ENCODE peak calls at places on chromosomes 3 and 15, in ten cellular contexts. G is activated T-cell treated with anti-CD3 and anti-CD28 coated beads, Interleukin-2, amount 50 U/mL, for 72 hours; L is astrocyte of the spinal cord; X is NCI-H1694 treated with DMSO at 0.1 percent for 48 hours; Q is NCI-H2029; W is KBM-7; Z is H7; F is SK-MEL-5; N is Ammon's horn; P is posterior vena cava. K is an unnamed sample.

GRCh38 chr3:177835008-177835407 is 637.7 kb upstream of the TBL1XR1 start:
- DNase-seq in X (no peak), W (peak; percentile 91), Z (no peak), N (no peak), F (peak; percentile 43), L (peak; percentile 98), G (no peak), P (no peak), Q (no peak), K (no peak)

GRCh38 chr3:99503350-99503749 is 135.0 kb upstream of the COL8A1 start:
- DNase-seq in P (no peak), F (no peak), Z (no peak), L (no peak), N (no peak), X (no peak), W (no peak), Q (no peak), G (no peak), K (no peak)

GRCh38 chr3:39193391-39193790 is 996 bp upstream of the XIRP1 start:
- DNase-seq in L (no peak), N (no peak), Z (no peak), P (no peak), F (no peak), X (no peak), Q (no peak), W (no peak), G (no peak), K (no peak)

GRCh38 chr3:10145685-10146084 is 4.1 kb downstream of the VHL start:
- DNase-seq in Q (no peak), N (no peak), L (no peak), G (no peak), W (peak; percentile 49), Z (no peak), F (no peak), P (no peak), X (no peak), K (no peak)

GRCh38 chr3:190076138-190076537 is 44.6 kb downstream of the P3H2 start:
- DNase-seq in P (no peak), W (no peak), G (no peak), F (no peak), Z (no peak), L (no peak), N (no peak), X (no peak), Q (no peak), K (no peak)

GRCh38 chr15:90401499-90401898 is 13.5 kb downstream of the IQGAP1 start:
- DNase-seq in G (no peak), W (no peak), X (no peak), P (no peak), N (no peak), L (no peak), Z (no peak), Q (no peak), F (no peak), K (no peak)

GRCh38 chr15:60390931-60391501 is 6.8 kb downstream of the ANXA2 start:
- DNase-seq in F (peak; percentile 90), W (no peak), X (no peak), Z (no peak), G (no peak), N (no peak), L (peak; percentile 88), P (no peak), Q (no peak), K (peak; percentile 74)

GRCh38 chr15:81038975-81039607 is 38.4 kb downstream of the TLNRD1 start:
- DNase-seq in F (no peak), Z (no peak), X (no peak), G (no peak), L (no peak), N (no peak), P (no peak), Q (no peak), W (peak; percentile 18), K (peak; percentile 59)

GRCh38 chr3:53303549-53303948 is 43.8 kb downstream of the DCP1A start:
- DNase-seq in X (no peak), Q (no peak), F (no peak), W (no peak), G (no peak), P (no peak), N (no peak), L (no peak), Z (no peak), K (no peak)

GRCh38 chr3:90044417-90044816 is 937.0 kb downstream of the EPHA3 start:
- DNase-seq in G (no peak), P (no peak), N (no peak), Q (no peak), W (no peak), L (no peak), Z (no peak), F (no peak), X (no peak), K (no peak)

GRCh38 chr3:2802429-2802828 is 307.7 kb downstream of the IL5RA start:
- DNase-seq in Z (no peak), P (no peak), W (no peak), G (no peak), F (no peak), Q (no peak), N (no peak), L (no peak), X (no peak), K (no peak)

GRCh38 chr3:53900666-53901331 is 9.1 kb upstream of the SELENOK start:
- DNase-seq in Q (no peak), N (no peak), W (no peak), P (no peak), F (no peak), G (no peak), L (no peak), X (no peak), Z (no peak), K (no peak)

GRCh38 chr15:28984421-28985375 is 98.9 kb downstream of the APBA2 start:
- DNase-seq in G (peak; percentile 10), X (no peak), Q (peak; percentile 46), L (peak; percentile 68), W (no peak), F (peak; percentile 10), P (peak; percentile 58), Z (no peak), N (peak; percentile 97), K (no peak)

GRCh38 chr3:76842232-76842631 is 197.7 kb upstream of the ROBO2 start:
- DNase-seq in Z (no peak), N (no peak), F (no peak), Q (no peak), W (no peak), P (no peak), X (no peak), L (no peak), G (no peak), K (no peak)

K was measured in right atrium auricular region.